ENCODE peak calls at places on chromosomes 4 and X, in seven cellular contexts. One of them, this sample, is unnamed.

GRCh38 chrX:110145854-110146253 is 142.9 kb downstream of the TMEM164 start:
- DNase-seq in endothelial cell of umbilical vein: peak
- DNase-seq in progenitor cell of endocrine pancreas: no peak
- DNase-seq in nephron progenitor cell: peak
- DNase-seq in Peyer's patch: peak
- DNase-seq in WERI-Rb-1: no peak
- DNase-seq in GM13976: peak
- DNase-seq in this sample: peak

GRCh38 chr4:166882221-166882620 is 352.1 kb downstream of the SPOCK3 start:
- DNase-seq in endothelial cell of umbilical vein: no peak
- DNase-seq in progenitor cell of endocrine pancreas: no peak
- DNase-seq in nephron progenitor cell: no peak
- DNase-seq in Peyer's patch: no peak
- DNase-seq in WERI-Rb-1: no peak
- DNase-seq in GM13976: no peak
- DNase-seq in this sample: peak

GRCh38 chr4:18198653-18199052 is 177.1 kb upstream of the LCORL start:
- DNase-seq in endothelial cell of umbilical vein: no peak
- DNase-seq in progenitor cell of endocrine pancreas: no peak
- DNase-seq in nephron progenitor cell: no peak
- DNase-seq in Peyer's patch: no peak
- DNase-seq in WERI-Rb-1: peak
- DNase-seq in GM13976: no peak
- DNase-seq in this sample: no peak

GRCh38 chrX:115650449-115650848 is 89.5 kb downstream of the PLS3 start:
- DNase-seq in endothelial cell of umbilical vein: no peak
- DNase-seq in progenitor cell of endocrine pancreas: no peak
- DNase-seq in nephron progenitor cell: no peak
- DNase-seq in Peyer's patch: no peak
- DNase-seq in WERI-Rb-1: no peak
- DNase-seq in GM13976: no peak
- DNase-seq in this sample: no peak

GRCh38 chr4:24473309-24473721 is 111.0 kb downstream of the DHX15 start:
- DNase-seq in endothelial cell of umbilical vein: no peak
- DNase-seq in progenitor cell of endocrine pancreas: no peak
- DNase-seq in nephron progenitor cell: peak
- DNase-seq in Peyer's patch: no peak
- DNase-seq in WERI-Rb-1: peak
- DNase-seq in GM13976: no peak
- DNase-seq in this sample: peak

GRCh38 chr4:76902233-76902890 is 4.4 kb upstream of the SOWAHB start:
- DNase-seq in endothelial cell of umbilical vein: no peak
- DNase-seq in progenitor cell of endocrine pancreas: no peak
- DNase-seq in nephron progenitor cell: no peak
- DNase-seq in Peyer's patch: peak
- DNase-seq in WERI-Rb-1: no peak
- DNase-seq in GM13976: no peak
- DNase-seq in this sample: no peak

GRCh38 chr4:185119927-185120630 is 23.0 kb upstream of the SLC25A4 start:
- DNase-seq in endothelial cell of umbilical vein: no peak
- DNase-seq in progenitor cell of endocrine pancreas: no peak
- DNase-seq in nephron progenitor cell: no peak
- DNase-seq in Peyer's patch: no peak
- DNase-seq in WERI-Rb-1: no peak
- DNase-seq in GM13976: no peak
- DNase-seq in this sample: no peak

GRCh38 chrX:119325456-119325855 is 73.7 kb upstream of the SLC25A43 start:
- DNase-seq in endothelial cell of umbilical vein: no peak
- DNase-seq in progenitor cell of endocrine pancreas: no peak
- DNase-seq in nephron progenitor cell: no peak
- DNase-seq in Peyer's patch: no peak
- DNase-seq in WERI-Rb-1: no peak
- DNase-seq in GM13976: no peak
- DNase-seq in this sample: no peak

GRCh38 chr4:73653695-73654106 is 33.5 kb upstream of the RASSF6 start:
- DNase-seq in endothelial cell of umbilical vein: peak
- DNase-seq in progenitor cell of endocrine pancreas: no peak
- DNase-seq in nephron progenitor cell: no peak
- DNase-seq in Peyer's patch: peak
- DNase-seq in WERI-Rb-1: peak
- DNase-seq in GM13976: peak
- DNase-seq in this sample: peak

GRCh38 chr4:145066063-145066501 is 31.9 kb downstream of the ANAPC10 start:
- DNase-seq in endothelial cell of umbilical vein: peak
- DNase-seq in progenitor cell of endocrine pancreas: no peak
- DNase-seq in nephron progenitor cell: no peak
- DNase-seq in Peyer's patch: no peak
- DNase-seq in WERI-Rb-1: no peak
- DNase-seq in GM13976: no peak
- DNase-seq in this sample: no peak

GRCh38 chr4:8917321-8917811 is 45.7 kb upstream of the HMX1 start:
- DNase-seq in endothelial cell of umbilical vein: no peak
- DNase-seq in progenitor cell of endocrine pancreas: peak
- DNase-seq in nephron progenitor cell: no peak
- DNase-seq in Peyer's patch: peak
- DNase-seq in WERI-Rb-1: peak
- DNase-seq in GM13976: peak
- DNase-seq in this sample: no peak

GRCh38 chrX:39336709-39337294 is 535.5 kb downstream of the MID1IP1 start:
- DNase-seq in endothelial cell of umbilical vein: peak
- DNase-seq in progenitor cell of endocrine pancreas: no peak
- DNase-seq in nephron progenitor cell: no peak
- DNase-seq in Peyer's patch: peak
- DNase-seq in WERI-Rb-1: peak
- DNase-seq in GM13976: peak
- DNase-seq in this sample: no peak

GRCh38 chr4:72909461-72909860 is 160.1 kb downstream of the COX18 start:
- DNase-seq in endothelial cell of umbilical vein: no peak
- DNase-seq in progenitor cell of endocrine pancreas: no peak
- DNase-seq in nephron progenitor cell: no peak
- DNase-seq in Peyer's patch: no peak
- DNase-seq in WERI-Rb-1: peak
- DNase-seq in GM13976: no peak
- DNase-seq in this sample: peak

GRCh38 chr4:69830529-69831269 is 29.2 kb downstream of the SULT1E1 start:
- DNase-seq in endothelial cell of umbilical vein: peak
- DNase-seq in progenitor cell of endocrine pancreas: no peak
- DNase-seq in nephron progenitor cell: no peak
- DNase-seq in Peyer's patch: peak
- DNase-seq in WERI-Rb-1: no peak
- DNase-seq in GM13976: no peak
- DNase-seq in this sample: peak

GRCh38 chr4:31236635-31237173 is 516.5 kb downstream of the PCDH7 start:
- DNase-seq in endothelial cell of umbilical vein: no peak
- DNase-seq in progenitor cell of endocrine pancreas: no peak
- DNase-seq in nephron progenitor cell: no peak
- DNase-seq in Peyer's patch: no peak
- DNase-seq in WERI-Rb-1: no peak
- DNase-seq in GM13976: no peak
- DNase-seq in this sample: no peak

GRCh38 chr4:31241504-31241903 is 521.3 kb downstream of the PCDH7 start:
- DNase-seq in endothelial cell of umbilical vein: no peak
- DNase-seq in progenitor cell of endocrine pancreas: no peak
- DNase-seq in nephron progenitor cell: no peak
- DNase-seq in Peyer's patch: no peak
- DNase-seq in WERI-Rb-1: no peak
- DNase-seq in GM13976: no peak
- DNase-seq in this sample: no peak

GRCh38 chr4:31237242-31237641 is 517.1 kb downstream of the PCDH7 start:
- DNase-seq in endothelial cell of umbilical vein: no peak
- DNase-seq in progenitor cell of endocrine pancreas: no peak
- DNase-seq in nephron progenitor cell: no peak
- DNase-seq in Peyer's patch: no peak
- DNase-seq in WERI-Rb-1: no peak
- DNase-seq in GM13976: no peak
- DNase-seq in this sample: peak

GRCh38 chr4:31235961-31236360 is 515.8 kb downstream of the PCDH7 start:
- DNase-seq in endothelial cell of umbilical vein: no peak
- DNase-seq in progenitor cell of endocrine pancreas: no peak
- DNase-seq in nephron progenitor cell: no peak
- DNase-seq in Peyer's patch: no peak
- DNase-seq in WERI-Rb-1: no peak
- DNase-seq in GM13976: no peak
- DNase-seq in this sample: no peak

GRCh38 chr4:31239886-31240285 is 519.7 kb downstream of the PCDH7 start:
- DNase-seq in endothelial cell of umbilical vein: peak
- DNase-seq in progenitor cell of endocrine pancreas: no peak
- DNase-seq in nephron progenitor cell: no peak
- DNase-seq in Peyer's patch: no peak
- DNase-seq in WERI-Rb-1: no peak
- DNase-seq in GM13976: no peak
- DNase-seq in this sample: no peak
- TF ChIP-seq CTCF in endothelial cell of umbilical vein: no peak
- TF ChIP-seq CTCF in progenitor cell of endocrine pancreas: no peak
- TF ChIP-seq CTCF in nephron progenitor cell: no peak
- TF ChIP-seq CTCF in Peyer's patch: no peak
- TF ChIP-seq CTCF in WERI-Rb-1: no peak
- TF ChIP-seq CTCF in GM13976: no peak
- TF ChIP-seq CTCF in this sample: no peak

GRCh38 chr4:26127851-26128337 is 192.9 kb upstream of the RBPJ start:
- DNase-seq in endothelial cell of umbilical vein: no peak
- DNase-seq in progenitor cell of endocrine pancreas: no peak
- DNase-seq in nephron progenitor cell: no peak
- DNase-seq in Peyer's patch: no peak
- DNase-seq in WERI-Rb-1: no peak
- DNase-seq in GM13976: no peak
- DNase-seq in this sample: peak
- TF ChIP-seq CTCF in endothelial cell of umbilical vein: no peak
- TF ChIP-seq CTCF in progenitor cell of endocrine pancreas: peak
- TF ChIP-seq CTCF in nephron progenitor cell: no peak
- TF ChIP-seq CTCF in Peyer's patch: no peak
- TF ChIP-seq CTCF in WERI-Rb-1: no peak
- TF ChIP-seq CTCF in GM13976: no peak
- TF ChIP-seq CTCF in this sample: no peak

GRCh38 chr4:112767386-112767785 is 130.4 kb downstream of the LARP7 start:
- DNase-seq in endothelial cell of umbilical vein: no peak
- DNase-seq in progenitor cell of endocrine pancreas: no peak
- DNase-seq in nephron progenitor cell: no peak
- DNase-seq in Peyer's patch: no peak
- DNase-seq in WERI-Rb-1: no peak
- DNase-seq in GM13976: no peak
- DNase-seq in this sample: no peak

GRCh38 chr4:112770111-112770510 is 133.2 kb downstream of the LARP7 start:
- DNase-seq in endothelial cell of umbilical vein: no peak
- DNase-seq in progenitor cell of endocrine pancreas: no peak
- DNase-seq in nephron progenitor cell: no peak
- DNase-seq in Peyer's patch: no peak
- DNase-seq in WERI-Rb-1: no peak
- DNase-seq in GM13976: no peak
- DNase-seq in this sample: no peak

GRCh38 chr4:112765317-112765989 is 128.5 kb downstream of the LARP7 start:
- DNase-seq in endothelial cell of umbilical vein: peak
- DNase-seq in progenitor cell of endocrine pancreas: no peak
- DNase-seq in nephron progenitor cell: peak
- DNase-seq in Peyer's patch: no peak
- DNase-seq in WERI-Rb-1: no peak
- DNase-seq in GM13976: peak
- DNase-seq in this sample: peak

GRCh38 chr4:112766422-112766821 is 129.5 kb downstream of the LARP7 start:
- DNase-seq in endothelial cell of umbilical vein: no peak
- DNase-seq in progenitor cell of endocrine pancreas: no peak
- DNase-seq in nephron progenitor cell: peak
- DNase-seq in Peyer's patch: no peak
- DNase-seq in WERI-Rb-1: peak
- DNase-seq in GM13976: peak
- DNase-seq in this sample: peak
- TF ChIP-seq CTCF in endothelial cell of umbilical vein: no peak
- TF ChIP-seq CTCF in progenitor cell of endocrine pancreas: peak
- TF ChIP-seq CTCF in nephron progenitor cell: peak
- TF ChIP-seq CTCF in Peyer's patch: no peak
- TF ChIP-seq CTCF in WERI-Rb-1: peak
- TF ChIP-seq CTCF in GM13976: peak
- TF ChIP-seq CTCF in this sample: peak

GRCh38 chr4:96352051-96352517 is 512.2 kb downstream of the PDHA2 start:
- DNase-seq in endothelial cell of umbilical vein: peak
- DNase-seq in progenitor cell of endocrine pancreas: no peak
- DNase-seq in nephron progenitor cell: peak
- DNase-seq in Peyer's patch: peak
- DNase-seq in WERI-Rb-1: peak
- DNase-seq in GM13976: no peak
- DNase-seq in this sample: peak
- TF ChIP-seq CTCF in endothelial cell of umbilical vein: peak
- TF ChIP-seq CTCF in progenitor cell of endocrine pancreas: peak
- TF ChIP-seq CTCF in nephron progenitor cell: peak
- TF ChIP-seq CTCF in Peyer's patch: peak
- TF ChIP-seq CTCF in WERI-Rb-1: peak
- TF ChIP-seq CTCF in GM13976: no peak
- TF ChIP-seq CTCF in this sample: peak

DNA sequence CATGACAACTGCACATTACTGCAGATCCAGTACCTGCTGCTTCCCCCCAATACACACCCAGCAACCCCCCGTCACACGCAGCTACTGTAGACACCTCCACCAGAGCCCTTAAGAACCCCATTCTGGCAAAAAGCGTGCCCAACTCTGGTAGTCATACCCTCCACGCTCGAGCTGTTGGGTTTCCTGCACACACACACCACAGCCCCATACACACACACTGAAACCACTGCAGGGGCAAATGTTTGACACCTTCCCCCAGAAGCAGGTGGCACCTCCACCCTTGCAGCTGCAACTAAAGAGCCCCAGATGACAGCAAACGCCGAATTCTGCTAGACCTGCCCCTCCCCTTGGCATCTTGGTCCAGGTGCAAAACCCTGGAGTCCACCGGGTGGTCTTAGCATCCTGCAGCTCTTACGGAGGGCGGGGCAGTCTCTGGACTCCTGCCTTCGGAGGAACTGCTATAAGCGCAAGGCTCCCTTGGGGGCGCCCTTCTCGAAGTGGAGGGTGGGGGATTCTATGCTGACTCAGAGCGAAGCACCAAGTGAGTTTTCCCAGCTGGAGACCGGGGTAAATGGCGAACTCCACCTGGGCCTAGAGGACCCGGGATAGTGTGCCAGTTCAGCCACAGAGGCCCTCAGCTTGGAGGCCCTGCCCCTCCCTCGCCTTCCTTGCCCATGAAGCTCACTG is 1.5 kb downstream of the FRMPD3 start:
- DNase-seq in endothelial cell of umbilical vein: no peak
- DNase-seq in progenitor cell of endocrine pancreas: no peak
- DNase-seq in nephron progenitor cell: peak
- DNase-seq in Peyer's patch: no peak
- DNase-seq in WERI-Rb-1: peak
- DNase-seq in GM13976: peak
- DNase-seq in this sample: no peak
- TF ChIP-seq CTCF in endothelial cell of umbilical vein: no peak
- TF ChIP-seq CTCF in progenitor cell of endocrine pancreas: peak
- TF ChIP-seq CTCF in nephron progenitor cell: peak
- TF ChIP-seq CTCF in Peyer's patch: no peak
- TF ChIP-seq CTCF in WERI-Rb-1: peak
- TF ChIP-seq CTCF in GM13976: no peak
- TF ChIP-seq CTCF in this sample: no peak